ENCODE peak calls at places on chromosomes 1 and 21, in seven cellular contexts. W is fibroblast of mammary gland, E is GM06990, L is prostate gland, I is foreskin fibroblast, V is natural killer cell, D is heart right ventricle. Z is an unnamed sample.

GRCh38 chr1:204307334-204307883 is 52.3 kb downstream of the PLEKHA6 start:
- DNase-seq in W (peak), E (no peak), L (peak), I (peak), V (no peak), D (no peak), Z (no peak)

GRCh38 chr21:28771790-28772501 is 220.7 kb downstream of the LTN1 start:
- DNase-seq in W (peak), E (no peak), L (no peak), I (peak), V (no peak), D (no peak), Z (peak)

GRCh38 chr1:89794406-89794805 is 26.4 kb upstream of the LRRC8D start:
- DNase-seq in W (no peak), E (no peak), L (no peak), I (peak), V (no peak), D (no peak), Z (no peak)

GRCh38 chr1:94773931-94774422 is 46.2 kb upstream of the SLC44A3 start:
- DNase-seq in W (peak), E (no peak), L (no peak), I (peak), V (no peak), D (no peak), Z (no peak)

GRCh38 chr1:38558476-38559179 is 300.9 kb downstream of the RRAGC start:
- DNase-seq in W (no peak), E (no peak), L (no peak), I (no peak), V (no peak), D (no peak), Z (no peak)

GRCh38 chr1:156468693-156469345 is 31.8 kb downstream of the MEF2D start:
- DNase-seq in W (no peak), E (no peak), L (no peak), I (no peak), V (no peak), D (no peak), Z (no peak)

GRCh38 chr21:26956216-26956615 is 10.7 kb downstream of the ADAMTS5 start:
- DNase-seq in W (no peak), E (no peak), L (no peak), I (no peak), V (no peak), D (no peak), Z (no peak)

GRCh38 chr1:96538001-96538649 is 183.5 kb upstream of the PTBP2 start:
- DNase-seq in W (peak), E (no peak), L (no peak), I (peak), V (no peak), D (no peak), Z (no peak)

GRCh38 chr1:41975121-41975520 is 56.4 kb upstream of the HIVEP3 start:
- DNase-seq in W (no peak), E (no peak), L (no peak), I (no peak), V (no peak), D (no peak), Z (no peak)

GRCh38 chr1:39272027-39272790 is 67.7 kb downstream of the MACF1 start:
- DNase-seq in W (peak), E (peak), L (no peak), I (peak), V (no peak), D (no peak), Z (peak)

GRCh38 chr1:156767879-156768608 is 709 bp downstream of the PRCC start:
- DNase-seq in W (no peak), E (peak), L (no peak), I (peak), V (peak), D (peak), Z (no peak)

GRCh38 chr1:107625405-107626029 is 339.5 kb downstream of the VAV3 start:
- DNase-seq in W (no peak), E (no peak), L (no peak), I (no peak), V (no peak), D (no peak), Z (no peak)

GRCh38 chr1:43552813-43553212 is 22.1 kb downstream of the PTPRF start:
- DNase-seq in W (peak), E (no peak), L (peak), I (peak), V (no peak), D (peak), Z (no peak)

GRCh38 chr1:5960336-5960735 is 31.9 kb downstream of the NPHP4 start:
- DNase-seq in W (no peak), E (no peak), L (no peak), I (no peak), V (no peak), D (no peak), Z (no peak)

GRCh38 chr1:182198006-182198605 is 136.6 kb upstream of the ZNF648 start:
- DNase-seq in W (peak), E (no peak), L (no peak), I (peak), V (no peak), D (no peak), Z (no peak)

GRCh38 chr1:177983824-177984528 is 14.1 kb upstream of the SEC16B start:
- DNase-seq in W (peak), E (no peak), L (no peak), I (peak), V (no peak), D (no peak), Z (peak)

GRCh38 chr1:180501865-180502360 is 464 bp downstream of the ACBD6 start:
- DNase-seq in W (no peak), E (no peak), L (peak), I (no peak), V (no peak), D (no peak), Z (no peak)

GRCh38 chr1:74908131-74908530 is 175.2 kb downstream of the TYW3 start:
- DNase-seq in W (no peak), E (no peak), L (no peak), I (no peak), V (no peak), D (no peak), Z (no peak)

GRCh38 chr1:41331546-41331917 is 29.7 kb upstream of the FOXO6 start:
- DNase-seq in W (no peak), E (no peak), L (no peak), I (no peak), V (no peak), D (no peak), Z (no peak)

GRCh38 chr1:160646711-160647328 is at the start of gene SLAMF1:
- DNase-seq in W (peak), E (peak), L (no peak), I (no peak), V (no peak), D (no peak), Z (no peak)

GRCh38 chr1:1055841-1056736 is 18.0 kb downstream of the RNF223 start:
- DNase-seq in W (no peak), E (no peak), L (no peak), I (no peak), V (no peak), D (no peak), Z (no peak)

GRCh38 chr1:101185421-101185820 is 51.4 kb upstream of the S1PR1 start:
- DNase-seq in W (no peak), E (no peak), L (no peak), I (no peak), V (no peak), D (no peak), Z (no peak)

GRCh38 chr1:23592209-23592905 is 33.1 kb upstream of the ID3 start:
- DNase-seq in W (no peak), E (peak), L (peak), I (peak), V (no peak), D (no peak), Z (no peak)

GRCh38 chr1:93322349-93322748 is 23.4 kb upstream of the DR1 start:
- DNase-seq in W (no peak), E (no peak), L (peak), I (no peak), V (no peak), D (no peak), Z (no peak)

GRCh38 chr1:233945979-233946378 is 41.5 kb downstream of the SLC35F3 start:
- DNase-seq in W (no peak), E (no peak), L (no peak), I (no peak), V (no peak), D (no peak), Z (no peak)

GRCh38 chr1:233025566-233025965 is 75.2 kb downstream of the NTPCR start:
- DNase-seq in W (no peak), E (no peak), L (peak), I (peak), V (no peak), D (no peak), Z (no peak)

GRCh38 chr1:175390522-175391247 is 198.1 kb upstream of the KIAA0040 start:
- DNase-seq in W (no peak), E (peak), L (no peak), I (no peak), V (no peak), D (no peak), Z (no peak)

GRCh38 chr1:221032616-221033342 is 153.5 kb downstream of the HLX start:
- DNase-seq in W (peak), E (no peak), L (no peak), I (no peak), V (no peak), D (no peak), Z (no peak)
- TF ChIP-seq CTCF in W (no peak), E (no peak), L (no peak), I (no peak), V (no peak), D (no peak), Z (no peak)

GRCh38 chr1:25725482-25725881 is 74.5 kb upstream of the SELENON start:
- DNase-seq in W (no peak), E (no peak), L (no peak), I (no peak), V (no peak), D (no peak), Z (no peak)
- TF ChIP-seq CTCF in W (no peak), E (no peak), L (no peak), I (no peak), V (no peak), D (no peak), Z (no peak)

DNA sequence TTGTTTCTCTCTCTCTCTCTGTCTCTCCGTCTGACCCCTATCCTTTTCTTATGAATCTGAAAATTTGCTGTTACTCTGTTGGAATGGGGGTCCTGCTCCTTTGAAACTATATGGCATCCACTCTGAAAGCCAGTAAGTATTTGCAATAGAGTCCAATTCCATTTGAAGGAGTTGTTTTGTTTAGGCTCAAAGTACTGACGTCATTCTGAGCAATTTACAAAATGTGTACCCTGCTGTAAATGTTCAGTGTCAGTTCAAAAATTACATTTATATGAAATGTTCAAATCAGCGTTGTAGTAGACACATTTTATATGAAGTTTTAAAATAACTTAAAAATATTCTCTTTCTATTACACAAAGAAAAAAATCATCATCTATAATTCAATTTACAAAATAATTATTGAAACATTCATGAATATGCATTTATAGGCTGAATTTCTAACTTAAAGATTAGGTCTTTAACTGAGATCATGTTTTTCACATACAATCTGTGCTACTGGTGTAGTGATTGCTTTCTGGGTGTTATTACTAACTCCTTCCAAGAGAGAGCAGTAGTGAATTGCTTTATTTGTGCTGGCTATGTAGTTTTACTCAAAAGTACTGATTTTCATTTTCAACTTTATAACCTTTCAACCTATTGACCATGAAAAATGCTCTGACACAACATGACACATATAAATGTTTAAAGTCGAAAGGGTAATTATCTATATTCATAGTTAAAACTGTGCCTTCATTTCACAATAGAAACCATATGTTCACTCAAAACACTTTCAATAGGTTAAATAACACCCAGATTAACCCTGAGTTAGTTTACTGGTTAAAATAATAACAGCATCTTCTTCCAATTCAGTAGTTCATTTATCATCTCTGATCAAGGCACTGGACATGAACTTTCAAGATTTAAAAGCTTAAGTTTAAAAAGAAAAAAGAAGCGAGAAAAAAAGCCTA is 253.1 kb upstream of the ADGRL4 start:
- DNase-seq in W (peak), E (peak), L (no peak), I (peak), V (no peak), D (no peak), Z (peak)
- TF ChIP-seq CTCF in W (peak), E (peak), L (peak), I (peak), V (no peak), D (no peak), Z (peak)

GRCh38 chr1:88683848-88684481 is at the start of gene PKN2:
- DNase-seq in W (peak), E (peak), L (peak), I (peak), V (peak), D (peak), Z (peak)
- TF ChIP-seq CTCF in W (no peak), E (peak), L (no peak), I (peak), V (no peak), D (no peak), Z (peak)

GRCh38 chr1:109726007-109726406 is 14.0 kb downstream of the GSTM5 start:
- DNase-seq in W (no peak), E (no peak), L (no peak), I (peak), V (no peak), D (no peak), Z (no peak)

GRCh38 chr1:109723351-109723750 is 11.3 kb downstream of the GSTM5 start:
- DNase-seq in W (no peak), E (no peak), L (no peak), I (no peak), V (no peak), D (no peak), Z (no peak)

GRCh38 chr1:109726728-109727127 is 14.1 kb downstream of the GSTM3 start:
- DNase-seq in W (no peak), E (no peak), L (no peak), I (no peak), V (no peak), D (no peak), Z (no peak)

GRCh38 chr1:109725510-109725909 is 13.5 kb downstream of the GSTM5 start:
- DNase-seq in W (no peak), E (no peak), L (no peak), I (no peak), V (no peak), D (no peak), Z (no peak)

DNA sequence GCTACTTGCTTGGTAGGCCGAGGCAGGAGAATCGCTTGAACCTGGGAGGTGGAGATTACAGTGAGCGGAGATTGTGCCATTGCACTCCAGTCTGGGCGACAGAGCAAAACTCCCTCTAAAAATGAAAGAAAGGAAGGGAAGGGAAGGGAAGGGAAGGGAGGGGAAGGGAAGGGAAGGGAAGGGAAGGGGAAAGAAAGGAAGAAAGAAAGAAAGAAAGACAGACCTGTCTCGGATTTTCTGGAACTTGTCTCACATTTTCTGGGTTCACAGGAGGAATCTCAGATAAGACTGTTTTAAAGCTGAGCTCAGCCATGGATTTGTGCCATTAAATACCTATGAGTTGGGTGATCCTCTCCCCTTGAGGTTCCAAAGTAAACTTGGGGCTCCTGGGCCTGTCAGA is 12.9 kb downstream of the GSTM5 start:
- DNase-seq in W (no peak), E (no peak), L (no peak), I (no peak), V (no peak), D (no peak), Z (no peak)
- TF ChIP-seq CTCF in W (no peak), E (no peak), L (no peak), I (no peak), V (no peak), D (no peak), Z (no peak)

GRCh38 chr1:170663441-170664282 is at the start of gene PRRX1:
- DNase-seq in W (peak), E (no peak), L (no peak), I (peak), V (no peak), D (peak), Z (no peak)

GRCh38 chr1:170665625-170666024 is 1.7 kb downstream of the PRRX1 start:
- DNase-seq in W (peak), E (no peak), L (no peak), I (no peak), V (no peak), D (peak), Z (no peak)

GRCh38 chr1:170666661-170667060 is 2.7 kb downstream of the PRRX1 start:
- DNase-seq in W (no peak), E (no peak), L (no peak), I (no peak), V (no peak), D (peak), Z (no peak)

GRCh38 chr1:170664283-170664827 is 424 bp downstream of the PRRX1 start:
- DNase-seq in W (no peak), E (no peak), L (no peak), I (no peak), V (no peak), D (peak), Z (no peak)

DNA sequence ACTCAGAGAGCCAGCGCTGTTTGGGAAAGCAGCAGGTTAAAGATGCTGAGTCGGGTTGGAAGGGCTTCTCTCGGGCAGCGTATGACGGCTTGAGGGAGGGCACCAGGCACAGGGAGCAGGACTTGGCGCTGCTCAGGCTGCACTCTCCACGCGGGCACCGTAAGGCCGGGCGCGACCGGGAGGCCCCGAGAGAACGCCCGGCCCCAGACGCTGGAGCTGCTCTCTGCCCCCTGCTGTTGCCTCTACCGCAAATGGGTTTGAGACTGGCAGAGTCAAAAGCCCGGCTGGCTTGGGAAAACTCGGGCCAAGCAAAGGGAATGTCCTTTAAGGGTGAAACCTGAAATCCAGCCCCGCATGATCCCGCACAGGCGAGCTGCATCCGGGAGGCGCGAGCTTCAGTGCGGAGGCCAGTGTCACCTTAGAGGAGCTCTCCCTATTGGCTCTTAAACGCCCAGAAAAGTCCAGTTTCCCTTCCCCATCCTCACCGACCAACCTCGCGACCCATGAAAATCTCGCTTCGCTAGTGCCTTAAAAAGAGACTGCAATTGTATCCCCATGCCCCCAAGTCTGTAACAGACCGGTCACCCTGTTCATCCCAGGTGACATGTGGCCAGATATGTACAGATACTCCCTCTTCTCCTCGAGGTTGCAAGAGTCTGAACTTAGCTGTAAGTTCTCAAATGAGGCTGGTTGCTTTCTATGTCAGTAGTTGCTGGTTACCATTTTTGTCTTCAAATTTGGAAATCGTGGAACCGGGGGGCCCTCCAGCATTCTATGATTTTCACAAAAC is 1.1 kb downstream of the PRRX1 start:
- DNase-seq in W (peak), E (no peak), L (no peak), I (peak), V (no peak), D (peak), Z (no peak)
- TF ChIP-seq CTCF in W (peak), E (no peak), L (no peak), I (peak), V (no peak), D (no peak), Z (peak)